ENCODE peak calls at places on chromosomes 12 and 14, in six cellular contexts. One of them, this sample, is unnamed.

GRCh38 chr14:22887990-22888378 is 5.0 kb downstream of the REM2 start:
- DNase-seq in type B pancreatic cell: no peak
- DNase-seq in WERI-Rb-1: no peak
- DNase-seq in foreskin fibroblast: no peak
- DNase-seq in stimulated activated CD4-positive, alpha-beta T cell treated with anti-CD3 and anti-CD28 coated beads, Interleukin-1b, Interleukin-23, amount 100 ng/mL, for 24 hours: peak
- DNase-seq in CD8-positive, alpha-beta memory T cell: peak
- DNase-seq in this sample: no peak

GRCh38 chr14:72256055-72256454 is 323.8 kb downstream of the RGS6 start:
- DNase-seq in type B pancreatic cell: no peak
- DNase-seq in WERI-Rb-1: no peak
- DNase-seq in foreskin fibroblast: no peak
- DNase-seq in stimulated activated CD4-positive, alpha-beta T cell treated with anti-CD3 and anti-CD28 coated beads, Interleukin-1b, Interleukin-23, amount 100 ng/mL, for 24 hours: no peak
- DNase-seq in CD8-positive, alpha-beta memory T cell: no peak
- DNase-seq in this sample: no peak

GRCh38 chr12:132390287-132391076 is 61.1 kb upstream of the GALNT9 start:
- DNase-seq in type B pancreatic cell: no peak
- DNase-seq in WERI-Rb-1: no peak
- DNase-seq in foreskin fibroblast: no peak
- DNase-seq in stimulated activated CD4-positive, alpha-beta T cell treated with anti-CD3 and anti-CD28 coated beads, Interleukin-1b, Interleukin-23, amount 100 ng/mL, for 24 hours: no peak
- DNase-seq in CD8-positive, alpha-beta memory T cell: no peak
- DNase-seq in this sample: no peak

GRCh38 chr14:55131782-55132181 is 2.7 kb downstream of the LGALS3 start:
- DNase-seq in type B pancreatic cell: no peak
- DNase-seq in WERI-Rb-1: no peak
- DNase-seq in foreskin fibroblast: no peak
- DNase-seq in stimulated activated CD4-positive, alpha-beta T cell treated with anti-CD3 and anti-CD28 coated beads, Interleukin-1b, Interleukin-23, amount 100 ng/mL, for 24 hours: no peak
- DNase-seq in CD8-positive, alpha-beta memory T cell: no peak
- DNase-seq in this sample: no peak

GRCh38 chr12:43208627-43209026 is 343.4 kb downstream of the ADAMTS20 start:
- DNase-seq in type B pancreatic cell: no peak
- DNase-seq in WERI-Rb-1: no peak
- DNase-seq in foreskin fibroblast: peak
- DNase-seq in stimulated activated CD4-positive, alpha-beta T cell treated with anti-CD3 and anti-CD28 coated beads, Interleukin-1b, Interleukin-23, amount 100 ng/mL, for 24 hours: no peak
- DNase-seq in CD8-positive, alpha-beta memory T cell: no peak
- DNase-seq in this sample: no peak

GRCh38 chr14:24513009-24513408 is 4.9 kb upstream of the CMA1 start:
- DNase-seq in type B pancreatic cell: no peak
- DNase-seq in WERI-Rb-1: no peak
- DNase-seq in foreskin fibroblast: peak
- DNase-seq in stimulated activated CD4-positive, alpha-beta T cell treated with anti-CD3 and anti-CD28 coated beads, Interleukin-1b, Interleukin-23, amount 100 ng/mL, for 24 hours: no peak
- DNase-seq in CD8-positive, alpha-beta memory T cell: no peak
- DNase-seq in this sample: no peak

GRCh38 chr14:37091651-37092050 is 80.8 kb downstream of the SLC25A21 start:
- DNase-seq in type B pancreatic cell: no peak
- DNase-seq in WERI-Rb-1: no peak
- DNase-seq in foreskin fibroblast: no peak
- DNase-seq in stimulated activated CD4-positive, alpha-beta T cell treated with anti-CD3 and anti-CD28 coated beads, Interleukin-1b, Interleukin-23, amount 100 ng/mL, for 24 hours: no peak
- DNase-seq in CD8-positive, alpha-beta memory T cell: no peak
- DNase-seq in this sample: peak

GRCh38 chr12:11711675-11712327 is 62.3 kb downstream of the ETV6 start:
- DNase-seq in type B pancreatic cell: no peak
- DNase-seq in WERI-Rb-1: no peak
- DNase-seq in foreskin fibroblast: peak
- DNase-seq in stimulated activated CD4-positive, alpha-beta T cell treated with anti-CD3 and anti-CD28 coated beads, Interleukin-1b, Interleukin-23, amount 100 ng/mL, for 24 hours: no peak
- DNase-seq in CD8-positive, alpha-beta memory T cell: no peak
- DNase-seq in this sample: no peak

GRCh38 chr14:61616524-61617185 is 78.7 kb upstream of the HIF1A start:
- DNase-seq in type B pancreatic cell: no peak
- DNase-seq in WERI-Rb-1: no peak
- DNase-seq in foreskin fibroblast: peak
- DNase-seq in stimulated activated CD4-positive, alpha-beta T cell treated with anti-CD3 and anti-CD28 coated beads, Interleukin-1b, Interleukin-23, amount 100 ng/mL, for 24 hours: no peak
- DNase-seq in CD8-positive, alpha-beta memory T cell: no peak
- DNase-seq in this sample: no peak

GRCh38 chr12:95169368-95169767 is 47.9 kb downstream of the FGD6 start:
- DNase-seq in type B pancreatic cell: no peak
- DNase-seq in WERI-Rb-1: no peak
- DNase-seq in foreskin fibroblast: peak
- DNase-seq in stimulated activated CD4-positive, alpha-beta T cell treated with anti-CD3 and anti-CD28 coated beads, Interleukin-1b, Interleukin-23, amount 100 ng/mL, for 24 hours: no peak
- DNase-seq in CD8-positive, alpha-beta memory T cell: no peak
- DNase-seq in this sample: peak

GRCh38 chr14:83520837-83521236 is 1987.2 kb upstream of the SEL1L start:
- DNase-seq in type B pancreatic cell: no peak
- DNase-seq in WERI-Rb-1: no peak
- DNase-seq in foreskin fibroblast: peak
- DNase-seq in stimulated activated CD4-positive, alpha-beta T cell treated with anti-CD3 and anti-CD28 coated beads, Interleukin-1b, Interleukin-23, amount 100 ng/mL, for 24 hours: no peak
- DNase-seq in CD8-positive, alpha-beta memory T cell: no peak
- DNase-seq in this sample: peak

GRCh38 chr12:125292700-125293099 is 227.5 kb downstream of the AACS start:
- DNase-seq in type B pancreatic cell: no peak
- DNase-seq in WERI-Rb-1: no peak
- DNase-seq in foreskin fibroblast: no peak
- DNase-seq in stimulated activated CD4-positive, alpha-beta T cell treated with anti-CD3 and anti-CD28 coated beads, Interleukin-1b, Interleukin-23, amount 100 ng/mL, for 24 hours: no peak
- DNase-seq in CD8-positive, alpha-beta memory T cell: no peak
- DNase-seq in this sample: no peak

GRCh38 chr14:98259881-98260280 is 1012.1 kb downstream of the BCL11B start:
- DNase-seq in type B pancreatic cell: no peak
- DNase-seq in WERI-Rb-1: no peak
- DNase-seq in foreskin fibroblast: no peak
- DNase-seq in stimulated activated CD4-positive, alpha-beta T cell treated with anti-CD3 and anti-CD28 coated beads, Interleukin-1b, Interleukin-23, amount 100 ng/mL, for 24 hours: no peak
- DNase-seq in CD8-positive, alpha-beta memory T cell: no peak
- DNase-seq in this sample: no peak

GRCh38 chr14:92400579-92401444 is 77.8 kb downstream of the SLC24A4 start:
- DNase-seq in type B pancreatic cell: no peak
- DNase-seq in WERI-Rb-1: no peak
- DNase-seq in foreskin fibroblast: no peak
- DNase-seq in stimulated activated CD4-positive, alpha-beta T cell treated with anti-CD3 and anti-CD28 coated beads, Interleukin-1b, Interleukin-23, amount 100 ng/mL, for 24 hours: no peak
- DNase-seq in CD8-positive, alpha-beta memory T cell: no peak
- DNase-seq in this sample: no peak

GRCh38 chr14:21626491-21627230 is 8.1 kb downstream of the OR10G2 start:
- DNase-seq in type B pancreatic cell: no peak
- DNase-seq in WERI-Rb-1: no peak
- DNase-seq in foreskin fibroblast: peak
- DNase-seq in stimulated activated CD4-positive, alpha-beta T cell treated with anti-CD3 and anti-CD28 coated beads, Interleukin-1b, Interleukin-23, amount 100 ng/mL, for 24 hours: no peak
- DNase-seq in CD8-positive, alpha-beta memory T cell: no peak
- DNase-seq in this sample: no peak

GRCh38 chr14:22226381-22226780 is 362.6 kb downstream of the DAD1 start:
- DNase-seq in type B pancreatic cell: no peak
- DNase-seq in WERI-Rb-1: no peak
- DNase-seq in foreskin fibroblast: no peak
- DNase-seq in stimulated activated CD4-positive, alpha-beta T cell treated with anti-CD3 and anti-CD28 coated beads, Interleukin-1b, Interleukin-23, amount 100 ng/mL, for 24 hours: no peak
- DNase-seq in CD8-positive, alpha-beta memory T cell: peak
- DNase-seq in this sample: no peak

GRCh38 chr14:98808494-98809407 is 463.2 kb downstream of the BCL11B start:
- DNase-seq in type B pancreatic cell: no peak
- DNase-seq in WERI-Rb-1: no peak
- DNase-seq in foreskin fibroblast: no peak
- DNase-seq in stimulated activated CD4-positive, alpha-beta T cell treated with anti-CD3 and anti-CD28 coated beads, Interleukin-1b, Interleukin-23, amount 100 ng/mL, for 24 hours: no peak
- DNase-seq in CD8-positive, alpha-beta memory T cell: no peak
- DNase-seq in this sample: no peak